ENCODE peak calls at places on chromosome 6, in seven cellular contexts. L is foreskin fibroblast, A is heart right ventricle, D is stomach, R is cardiac muscle cell, K is testis, J is fibroblast of villous mesenchyme. H is an unnamed sample.

GRCh38 chr6:85008311-85009015 is 244.1 kb upstream of the TBX18 start:
- DNase-seq in L (peak), A (no peak), D (no peak), R (no peak), K (no peak), J (no peak), H (no peak)

GRCh38 chr6:44373787-44374186 is 13.7 kb upstream of the CDC5L start:
- DNase-seq in L (no peak), A (no peak), D (no peak), R (no peak), K (no peak), J (no peak), H (no peak)

GRCh38 chr6:128605961-128606360 is 85.6 kb upstream of the PTPRK start:
- DNase-seq in L (peak), A (no peak), D (no peak), R (no peak), K (no peak), J (peak), H (no peak)

GRCh38 chr6:16179970-16180431 is 51.1 kb downstream of the MYLIP start:
- DNase-seq in L (no peak), A (no peak), D (no peak), R (no peak), K (peak), J (no peak), H (no peak)

GRCh38 chr6:36427781-36428345 is 14.8 kb downstream of the PXT1 start:
- DNase-seq in L (no peak), A (no peak), D (no peak), R (no peak), K (no peak), J (no peak), H (no peak)

GRCh38 chr6:72699142-72699541 is 77.3 kb downstream of the KCNQ5 start:
- DNase-seq in L (no peak), A (no peak), D (no peak), R (no peak), K (no peak), J (no peak), H (no peak)

GRCh38 chr6:132405143-132405915 is 4.1 kb upstream of the MOXD1 start:
- DNase-seq in L (no peak), A (no peak), D (no peak), R (no peak), K (no peak), J (peak), H (no peak)

GRCh38 chr6:157983439-157984119 is 1.9 kb downstream of the SYNJ2 start:
- DNase-seq in L (no peak), A (no peak), D (no peak), R (no peak), K (no peak), J (peak), H (no peak)

GRCh38 chr6:156017838-156018237 is 562.2 kb upstream of the NOX3 start:
- DNase-seq in L (no peak), A (no peak), D (no peak), R (no peak), K (no peak), J (peak), H (no peak)

GRCh38 chr6:143647191-143647590 is 30.6 kb upstream of the PHACTR2 start:
- DNase-seq in L (no peak), A (no peak), D (no peak), R (no peak), K (no peak), J (no peak), H (no peak)

GRCh38 chr6:1597924-1598323 is 11.8 kb upstream of the FOXC1 start:
- DNase-seq in L (no peak), A (no peak), D (no peak), R (no peak), K (no peak), J (peak), H (no peak)

GRCh38 chr6:137159912-137160311 is 13.5 kb downstream of the IL22RA2 start:
- DNase-seq in L (no peak), A (no peak), D (no peak), R (no peak), K (no peak), J (no peak), H (no peak)

GRCh38 chr6:142218441-142218840 is 71.4 kb downstream of the VTA1 start:
- DNase-seq in L (no peak), A (no peak), D (no peak), R (peak), K (no peak), J (no peak), H (no peak)

GRCh38 chr6:71349976-71350615 is 61.5 kb downstream of the OGFRL1 start:
- DNase-seq in L (peak), A (no peak), D (no peak), R (no peak), K (no peak), J (peak), H (no peak)

GRCh38 chr6:106556368-106556960 is 72.8 kb downstream of the RTN4IP1 start:
- DNase-seq in L (no peak), A (no peak), D (no peak), R (no peak), K (no peak), J (peak), H (no peak)
- TF ChIP-seq CTCF in L (peak), A (peak), D (no peak), R (peak), K (no peak), J (peak), H (no peak)

GRCh38 chr6:91412532-91412931 is 825.7 kb upstream of the MAP3K7 start:
- DNase-seq in L (no peak), A (no peak), D (no peak), R (no peak), K (no peak), J (peak), H (no peak)
- TF ChIP-seq CTCF in L (no peak), A (no peak), D (no peak), R (no peak), K (no peak), J (peak), H (no peak)

GRCh38 chr6:10397756-10398438 is 17.0 kb downstream of the TFAP2A start:
- DNase-seq in L (no peak), A (no peak), D (no peak), R (no peak), K (no peak), J (no peak), H (no peak)

GRCh38 chr6:10393544-10394225 is 21.2 kb downstream of the TFAP2A start:
- DNase-seq in L (no peak), A (no peak), D (no peak), R (no peak), K (no peak), J (no peak), H (no peak)

GRCh38 chr6:10395171-10395945 is 19.5 kb downstream of the TFAP2A start:
- DNase-seq in L (no peak), A (no peak), D (no peak), R (no peak), K (no peak), J (no peak), H (no peak)

GRCh38 chr6:10396775-10397174 is 18.1 kb downstream of the TFAP2A start:
- DNase-seq in L (no peak), A (no peak), D (no peak), R (no peak), K (no peak), J (no peak), H (no peak)

DNA sequence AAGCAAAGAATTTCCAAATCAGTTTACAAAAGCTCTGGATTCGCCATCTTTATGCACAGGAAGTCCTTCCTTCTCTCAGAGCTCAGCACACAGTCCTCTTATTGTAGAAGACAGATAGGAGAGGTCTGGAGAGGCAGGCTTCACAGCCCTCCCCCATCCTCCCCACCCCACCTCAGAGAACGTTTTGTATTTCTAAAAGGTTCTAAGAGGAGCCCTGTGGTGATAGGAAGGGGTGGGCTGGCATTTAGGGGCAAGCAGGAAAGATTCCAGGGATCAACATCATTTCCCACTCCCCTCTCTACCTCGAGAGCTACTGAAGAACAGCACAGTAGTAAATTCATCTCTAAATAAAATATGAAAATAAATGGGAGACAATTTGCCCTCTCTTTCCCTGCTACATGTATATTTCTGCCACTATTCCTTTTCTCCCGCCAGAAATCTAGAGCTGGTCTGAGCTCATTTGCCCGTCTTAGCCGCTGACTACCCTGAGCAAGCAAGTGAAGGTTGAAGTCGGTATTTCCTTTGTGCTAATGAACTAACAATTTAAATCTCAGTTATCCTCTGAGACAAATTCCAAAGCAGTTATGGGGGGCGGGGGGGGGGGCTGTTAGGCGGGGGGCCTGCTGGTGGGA is 18.8 kb downstream of the TFAP2A start:
- DNase-seq in L (no peak), A (no peak), D (no peak), R (no peak), K (no peak), J (no peak), H (no peak)
- TF ChIP-seq CTCF in L (no peak), A (no peak), D (no peak), R (no peak), K (no peak), J (no peak), H (no peak)

GRCh38 chr6:107657755-107658461 is 166.2 kb downstream of the SCML4 start:
- DNase-seq in L (peak), A (peak), D (peak), R (no peak), K (no peak), J (peak), H (no peak)
- TF ChIP-seq CTCF in L (peak), A (no peak), D (no peak), R (peak), K (no peak), J (peak), H (peak)

GRCh38 chr6:105317607-105318533 is 85.0 kb downstream of the PREP start:
- DNase-seq in L (no peak), A (no peak), D (no peak), R (no peak), K (peak), J (no peak), H (no peak)
- TF ChIP-seq CTCF in L (peak), A (peak), D (peak), R (peak), K (peak), J (peak), H (peak)